ENCODE peak calls at places on chromosomes 4 and X, in seven cellular contexts. Q is pulmonary artery endothelial cell; E is uterus; R is activated CD4-positive, alpha-beta memory T cell treated with anti-CD3 and anti-CD28 coated beads for 36 hours; C is HuH-7; P is NCI-H187; V is cerebellar cortex. K is an unnamed sample.
A peak's percentile ranks its signal among the peaks of the same experiment; 100 is the strongest.

GRCh38 chr4:143473334-143474126 is 40.0 kb upstream of the SMARCA5 start:
- DNase-seq in Q (no peak), E (no peak), R (no peak), C (peak; percentile 2), P (no peak), V (no peak), K (no peak)

GRCh38 chrX:97597954-97598353 is 714.2 kb downstream of the RPA4 start:
- DNase-seq in Q (no peak), E (no peak), R (peak; percentile 49), C (no peak), P (no peak), V (no peak), K (no peak)

GRCh38 chr4:116639070-116639577 is 446.3 kb downstream of the TRAM1L1 start:
- DNase-seq in Q (no peak), E (no peak), R (no peak), C (no peak), P (no peak), V (no peak), K (no peak)

GRCh38 chrX:71106427-71106826 is at the start of gene CXorf65:
- DNase-seq in Q (no peak), E (no peak), R (peak; percentile 51), C (no peak), P (no peak), V (no peak), K (no peak)

GRCh38 chr4:6196871-6197270 is 3.5 kb downstream of the JAKMIP1 start:
- DNase-seq in Q (no peak), E (no peak), R (no peak), C (no peak), P (no peak), V (no peak), K (no peak)

GRCh38 chr4:141912831-141913230 is 276.4 kb downstream of the IL15 start:
- DNase-seq in Q (peak; percentile 76), E (no peak), R (no peak), C (no peak), P (no peak), V (no peak), K (no peak)

GRCh38 chr4:163264934-163265333 is 67.5 kb downstream of the NPY1R start:
- DNase-seq in Q (no peak), E (no peak), R (no peak), C (no peak), P (no peak), V (no peak), K (no peak)

GRCh38 chr4:81326581-81326980 is 111.6 kb upstream of the PRKG2 start:
- DNase-seq in Q (no peak), E (no peak), R (no peak), C (no peak), P (no peak), V (no peak), K (no peak)

GRCh38 chr4:17587094-17587822 is 10.3 kb downstream of the LAP3 start:
- DNase-seq in Q (no peak), E (no peak), R (no peak), C (no peak), P (no peak), V (no peak), K (no peak)

GRCh38 chr4:125313497-125313896 is 1.3 kb upstream of the FAT4 start:
- DNase-seq in Q (peak; percentile 60), E (peak; percentile 17), R (peak; percentile 10), C (peak; percentile 17), P (no peak), V (peak; percentile 75), K (no peak)

GRCh38 chrX:51853251-51853650 is 40.2 kb upstream of the MAGED1 start:
- DNase-seq in Q (no peak), E (no peak), R (no peak), C (no peak), P (no peak), V (no peak), K (no peak)

GRCh38 chrX:68354869-68355628 is 78.2 kb downstream of the OPHN1 start:
- DNase-seq in Q (no peak), E (no peak), R (no peak), C (no peak), P (no peak), V (no peak), K (no peak)

GRCh38 chrX:35890699-35891098 is 28.8 kb upstream of the CFAP47 start:
- DNase-seq in Q (no peak), E (no peak), R (no peak), C (peak; percentile 21), P (no peak), V (peak; percentile 3), K (peak; percentile 7)

GRCh38 chr4:62706423-62706822 is 1506.3 kb downstream of the ADGRL3 start:
- DNase-seq in Q (no peak), E (no peak), R (no peak), C (no peak), P (no peak), V (no peak), K (no peak)

GRCh38 chr4:23384741-23385140 is 505.1 kb downstream of the PPARGC1A start:
- DNase-seq in Q (no peak), E (no peak), R (no peak), C (no peak), P (no peak), V (no peak), K (no peak)

GRCh38 chr4:8588196-8588470 is 4.4 kb upstream of the CPZ start:
- DNase-seq in Q (no peak), E (no peak), R (no peak), C (no peak), P (no peak), V (no peak), K (no peak)

GRCh38 chr4:98838977-98839618 is 89.8 kb downstream of the EIF4E start:
- DNase-seq in Q (no peak), E (no peak), R (no peak), C (no peak), P (no peak), V (no peak), K (no peak)

GRCh38 chr4:56684320-56684719 is 3.2 kb upstream of the HOPX start:
- DNase-seq in Q (no peak), E (no peak), R (no peak), C (no peak), P (no peak), V (no peak), K (no peak)

GRCh38 chr4:27790911-27791310 is 930.3 kb downstream of the STIM2 start:
- DNase-seq in Q (no peak), E (no peak), R (no peak), C (no peak), P (no peak), V (no peak), K (no peak)

GRCh38 chr4:81684357-81684756 is 212.7 kb upstream of the RASGEF1B start:
- DNase-seq in Q (no peak), E (no peak), R (no peak), C (no peak), P (no peak), V (peak; percentile 70), K (no peak)

GRCh38 chr4:2318476-2318875 is 56.6 kb upstream of the MXD4 start:
- DNase-seq in Q (no peak), E (no peak), R (no peak), C (no peak), P (no peak), V (no peak), K (no peak)

GRCh38 chr4:147786031-147786430 is 54.1 kb downstream of the ARHGAP10 start:
- DNase-seq in Q (no peak), E (no peak), R (no peak), C (no peak), P (no peak), V (no peak), K (no peak)

GRCh38 chrX:152632445-152633097 is 5.1 kb upstream of the GABRQ start:
- DNase-seq in Q (no peak), E (peak; percentile 24), R (peak; percentile 50), C (peak; percentile 9), P (peak; percentile 16), V (peak; percentile 20), K (peak; percentile 12)

GRCh38 chr4:10033191-10033881 is 12.0 kb upstream of the SLC2A9 start:
- DNase-seq in Q (no peak), E (no peak), R (peak; percentile 22), C (no peak), P (no peak), V (no peak), K (no peak)

GRCh38 chr4:110129544-110129943 is 68.9 kb downstream of the ELOVL6 start:
- DNase-seq in Q (no peak), E (no peak), R (no peak), C (no peak), P (no peak), V (no peak), K (no peak)

GRCh38 chr4:20773144-20773997 is 73.1 kb downstream of the PACRGL start:
- DNase-seq in Q (peak; percentile 45), E (peak; percentile 22), R (peak; percentile 17), C (peak; percentile 46), P (peak; percentile 37), V (peak; percentile 81), K (peak; percentile 1)

GRCh38 chr4:126630171-126630570 is 1002.6 kb upstream of the INTU start:
- DNase-seq in Q (no peak), E (no peak), R (no peak), C (no peak), P (no peak), V (no peak), K (no peak)

GRCh38 chr4:7419961-7420660 is 14.6 kb downstream of the PSAPL1 start:
- DNase-seq in Q (no peak), E (peak; percentile 10), R (peak; percentile 3), C (no peak), P (no peak), V (no peak), K (no peak)

GRCh38 chr4:132809298-132810032 is 339.6 kb upstream of the PCDH10 start:
- DNase-seq in Q (no peak), E (no peak), R (no peak), C (no peak), P (no peak), V (no peak), K (no peak)